ENCODE peak calls at places on chromosome 2, in five cellular contexts. U, C, H, Z and I are unnamed samples.

GRCh38 chr2:125696573-125696972 is 959.4 kb upstream of the GYPC start:
- DNase-seq in Z (no peak), C (no peak), U (no peak), H (no peak), I (no peak)

GRCh38 chr2:39851691-39852110 is 72.6 kb upstream of the THUMPD2 start:
- DNase-seq in C (peak), Z (no peak), H (no peak), U (no peak), I (no peak)

GRCh38 chr2:71562518-71562917 is 109.2 kb downstream of the DYSF start:
- DNase-seq in H (no peak), Z (no peak), U (no peak), C (peak), I (no peak)

GRCh38 chr2:21203976-21204375 is 80.2 kb downstream of the TDRD15 start:
- DNase-seq in Z (no peak), H (no peak), C (no peak), U (no peak), I (no peak)

GRCh38 chr2:223050900-223051299 is 1.1 kb upstream of the KCNE4 start:
- DNase-seq in U (no peak), C (peak), H (no peak), Z (no peak), I (no peak)

GRCh38 chr2:202171246-202171833 is 67.1 kb downstream of the SUMO1 start:
- DNase-seq in Z (no peak), C (peak), U (peak), H (no peak), I (no peak)

GRCh38 chr2:230137902-230138539 is 69.3 kb upstream of the SLC16A14 start:
- DNase-seq in H (no peak), Z (no peak), C (peak), U (no peak), I (no peak)

GRCh38 chr2:229060147-229060546 is 210.9 kb downstream of the PID1 start:
- DNase-seq in Z (no peak), C (no peak), U (no peak), H (no peak), I (no peak)

GRCh38 chr2:233414273-233414654 is 60.0 kb downstream of the DGKD start:
- DNase-seq in H (no peak), U (no peak), Z (no peak), C (peak), I (no peak)

GRCh38 chr2:173191601-173192000 is 116.0 kb downstream of the MAP3K20 start:
- DNase-seq in U (no peak), H (no peak), C (peak), Z (no peak), I (no peak)

GRCh38 chr2:239109041-239109915 is 261.4 kb downstream of the TWIST2 start:
- DNase-seq in Z (no peak), U (no peak), C (no peak), H (no peak), I (no peak)

GRCh38 chr2:170122883-170123547 is 54.9 kb upstream of the MYO3B start:
- DNase-seq in H (no peak), C (peak), U (no peak), Z (no peak), I (no peak)